ENCODE peak calls at places on chromosomes 11 and 22, in eight cellular contexts. One of them, this sample, is unnamed.

GRCh38 chr11:70523384-70524095 is 125.2 kb downstream of the CTTN start:
- DNase-seq in GM13977: no peak
- DNase-seq in HFFc6: no peak
- DNase-seq in GDM1: no peak
- DNase-seq in stimulated activated CD4-positive, alpha-beta T cell treated with anti-CD3 and anti-CD28 coated beads, Interleukin-15, amount 100 ng/mL, for 1 hour: no peak
- DNase-seq in adipocyte: no peak
- DNase-seq in SK-N-SH: peak
- DNase-seq in activated CD4-positive, alpha-beta T cell treated with anti-CD3 and anti-CD28 coated beads, Interleukin-2, amount 50 U/mL, for 1 hour: no peak
- DNase-seq in this sample: no peak

GRCh38 chr22:50251472-50252054 is 498 bp upstream of the HDAC10 start:
- DNase-seq in GM13977: no peak
- DNase-seq in HFFc6: no peak
- DNase-seq in GDM1: no peak
- DNase-seq in stimulated activated CD4-positive, alpha-beta T cell treated with anti-CD3 and anti-CD28 coated beads, Interleukin-15, amount 100 ng/mL, for 1 hour: no peak
- DNase-seq in adipocyte: no peak
- DNase-seq in SK-N-SH: no peak
- DNase-seq in activated CD4-positive, alpha-beta T cell treated with anti-CD3 and anti-CD28 coated beads, Interleukin-2, amount 50 U/mL, for 1 hour: no peak
- DNase-seq in this sample: no peak

GRCh38 chr11:113193894-113194293 is 120.5 kb upstream of the TTC12 start:
- DNase-seq in GM13977: no peak
- DNase-seq in HFFc6: no peak
- DNase-seq in GDM1: no peak
- DNase-seq in stimulated activated CD4-positive, alpha-beta T cell treated with anti-CD3 and anti-CD28 coated beads, Interleukin-15, amount 100 ng/mL, for 1 hour: no peak
- DNase-seq in adipocyte: no peak
- DNase-seq in SK-N-SH: peak
- DNase-seq in activated CD4-positive, alpha-beta T cell treated with anti-CD3 and anti-CD28 coated beads, Interleukin-2, amount 50 U/mL, for 1 hour: no peak
- DNase-seq in this sample: peak

GRCh38 chr11:35907648-35908431 is 36.0 kb upstream of the LDLRAD3 start:
- DNase-seq in GM13977: peak
- DNase-seq in HFFc6: peak
- DNase-seq in GDM1: no peak
- DNase-seq in stimulated activated CD4-positive, alpha-beta T cell treated with anti-CD3 and anti-CD28 coated beads, Interleukin-15, amount 100 ng/mL, for 1 hour: no peak
- DNase-seq in adipocyte: peak
- DNase-seq in SK-N-SH: no peak
- DNase-seq in activated CD4-positive, alpha-beta T cell treated with anti-CD3 and anti-CD28 coated beads, Interleukin-2, amount 50 U/mL, for 1 hour: no peak
- DNase-seq in this sample: peak

GRCh38 chr22:26406118-26406517 is 22.9 kb upstream of the ASPHD2 start:
- DNase-seq in GM13977: no peak
- DNase-seq in HFFc6: no peak
- DNase-seq in GDM1: no peak
- DNase-seq in stimulated activated CD4-positive, alpha-beta T cell treated with anti-CD3 and anti-CD28 coated beads, Interleukin-15, amount 100 ng/mL, for 1 hour: no peak
- DNase-seq in adipocyte: no peak
- DNase-seq in SK-N-SH: no peak
- DNase-seq in activated CD4-positive, alpha-beta T cell treated with anti-CD3 and anti-CD28 coated beads, Interleukin-2, amount 50 U/mL, for 1 hour: no peak
- DNase-seq in this sample: peak

GRCh38 chr11:100980156-100980555 is 149.5 kb downstream of the PGR start:
- DNase-seq in GM13977: no peak
- DNase-seq in HFFc6: peak
- DNase-seq in GDM1: no peak
- DNase-seq in stimulated activated CD4-positive, alpha-beta T cell treated with anti-CD3 and anti-CD28 coated beads, Interleukin-15, amount 100 ng/mL, for 1 hour: no peak
- DNase-seq in adipocyte: peak
- DNase-seq in SK-N-SH: no peak
- DNase-seq in activated CD4-positive, alpha-beta T cell treated with anti-CD3 and anti-CD28 coated beads, Interleukin-2, amount 50 U/mL, for 1 hour: no peak
- DNase-seq in this sample: no peak

GRCh38 chr11:30326114-30326783 is 3.3 kb downstream of the ARL14EP start:
- DNase-seq in GM13977: no peak
- DNase-seq in HFFc6: peak
- DNase-seq in GDM1: no peak
- DNase-seq in stimulated activated CD4-positive, alpha-beta T cell treated with anti-CD3 and anti-CD28 coated beads, Interleukin-15, amount 100 ng/mL, for 1 hour: no peak
- DNase-seq in adipocyte: peak
- DNase-seq in SK-N-SH: peak
- DNase-seq in activated CD4-positive, alpha-beta T cell treated with anti-CD3 and anti-CD28 coated beads, Interleukin-2, amount 50 U/mL, for 1 hour: no peak
- DNase-seq in this sample: no peak

GRCh38 chr22:23410411-23410810 is 169.7 kb downstream of the IGLL1 start:
- DNase-seq in GM13977: no peak
- DNase-seq in HFFc6: no peak
- DNase-seq in GDM1: no peak
- DNase-seq in stimulated activated CD4-positive, alpha-beta T cell treated with anti-CD3 and anti-CD28 coated beads, Interleukin-15, amount 100 ng/mL, for 1 hour: no peak
- DNase-seq in adipocyte: no peak
- DNase-seq in SK-N-SH: no peak
- DNase-seq in activated CD4-positive, alpha-beta T cell treated with anti-CD3 and anti-CD28 coated beads, Interleukin-2, amount 50 U/mL, for 1 hour: no peak
- DNase-seq in this sample: no peak

GRCh38 chr11:15074206-15075161 is 1.1 kb downstream of the CALCB start:
- DNase-seq in GM13977: peak
- DNase-seq in HFFc6: peak
- DNase-seq in GDM1: peak
- DNase-seq in stimulated activated CD4-positive, alpha-beta T cell treated with anti-CD3 and anti-CD28 coated beads, Interleukin-15, amount 100 ng/mL, for 1 hour: peak
- DNase-seq in adipocyte: peak
- DNase-seq in SK-N-SH: peak
- DNase-seq in activated CD4-positive, alpha-beta T cell treated with anti-CD3 and anti-CD28 coated beads, Interleukin-2, amount 50 U/mL, for 1 hour: peak
- DNase-seq in this sample: no peak

GRCh38 chr11:131912127-131912526 is 541.7 kb downstream of the NTM start:
- DNase-seq in GM13977: no peak
- DNase-seq in HFFc6: no peak
- DNase-seq in GDM1: no peak
- DNase-seq in stimulated activated CD4-positive, alpha-beta T cell treated with anti-CD3 and anti-CD28 coated beads, Interleukin-15, amount 100 ng/mL, for 1 hour: no peak
- DNase-seq in adipocyte: no peak
- DNase-seq in SK-N-SH: no peak
- DNase-seq in activated CD4-positive, alpha-beta T cell treated with anti-CD3 and anti-CD28 coated beads, Interleukin-2, amount 50 U/mL, for 1 hour: no peak
- DNase-seq in this sample: no peak

GRCh38 chr11:73177380-73178091 is 35.4 kb upstream of the FCHSD2 start:
- DNase-seq in GM13977: no peak
- DNase-seq in HFFc6: no peak
- DNase-seq in GDM1: no peak
- DNase-seq in stimulated activated CD4-positive, alpha-beta T cell treated with anti-CD3 and anti-CD28 coated beads, Interleukin-15, amount 100 ng/mL, for 1 hour: no peak
- DNase-seq in adipocyte: no peak
- DNase-seq in SK-N-SH: no peak
- DNase-seq in activated CD4-positive, alpha-beta T cell treated with anti-CD3 and anti-CD28 coated beads, Interleukin-2, amount 50 U/mL, for 1 hour: no peak
- DNase-seq in this sample: peak

GRCh38 chr11:61552108-61552635 is 28.7 kb downstream of the SYT7 start:
- DNase-seq in GM13977: no peak
- DNase-seq in HFFc6: no peak
- DNase-seq in GDM1: no peak
- DNase-seq in stimulated activated CD4-positive, alpha-beta T cell treated with anti-CD3 and anti-CD28 coated beads, Interleukin-15, amount 100 ng/mL, for 1 hour: no peak
- DNase-seq in adipocyte: no peak
- DNase-seq in SK-N-SH: no peak
- DNase-seq in activated CD4-positive, alpha-beta T cell treated with anti-CD3 and anti-CD28 coated beads, Interleukin-2, amount 50 U/mL, for 1 hour: no peak
- DNase-seq in this sample: no peak